ENCODE peak calls at places on chromosomes 4 and X, in five cellular contexts. W is mesenchymal stem cell, O is IMR-90, R is GM23338, Y is endodermal cell. C is an unnamed sample. For H3K4me1, the result is how much of the 10 kb centered on the place peaks cover.

GRCh38 chr4:166312166-166312565 is 439.1 kb downstream of the TLL1 start:
- DNase-seq in R (peak), O (no peak), Y (no peak), W (no peak), C (no peak)

GRCh38 chr4:144611850-144612249 is 34.1 kb upstream of the HHIP start:
- DNase-seq in O (peak), R (peak), Y (peak), W (peak), C (peak)

GRCh38 chr4:84503495-84504437 is 4.7 kb upstream of the NKX6-1 start:
- DNase-seq in O (peak), Y (peak), R (peak), W (peak), C (peak)

GRCh38 chrX:22365460-22365859 is 92.7 kb downstream of the CBLL2 start:
- DNase-seq in R (no peak), O (peak), W (peak), Y (no peak), C (peak)

GRCh38 chr4:35465096-35465495 is 779.2 kb downstream of the ARAP2 start:
- DNase-seq in W (no peak), Y (no peak), O (no peak), R (no peak), C (no peak)

GRCh38 chr4:74618659-74619058 is 173.7 kb downstream of the AREG start:
- DNase-seq in W (peak), Y (no peak), O (peak), R (no peak), C (peak)

GRCh38 chr4:1249148-1249730 is 309 bp upstream of the CTBP1 start:
- DNase-seq in W (peak), R (peak), O (peak), Y (peak), C (peak)

GRCh38 chrX:52082578-52082977 is 13.6 kb upstream of the MAGED4B start:
- DNase-seq in W (peak), R (no peak), O (no peak), Y (no peak), C (peak)

GRCh38 chr4:125547842-125548241 is 233.1 kb downstream of the FAT4 start:
- DNase-seq in W (peak), O (peak), Y (no peak), R (no peak), C (no peak)

GRCh38 chrX:38859602-38860001 is 58.3 kb downstream of the MID1IP1 start:
- DNase-seq in Y (no peak), R (no peak), W (peak), O (peak), C (peak)

GRCh38 chr4:142883433-142883832 is 37.3 kb upstream of the INPP4B start:
- DNase-seq in R (peak), Y (peak), O (peak), W (peak), C (no peak)

GRCh38 chr4:81982846-81983540 is 390.8 kb downstream of the HNRNPD start:
- DNase-seq in Y (no peak), R (no peak), O (no peak), W (no peak), C (no peak)

GRCh38 chr4:110916505-110916904 is 293.6 kb upstream of the PITX2 start:
- DNase-seq in O (no peak), R (no peak), Y (no peak), W (no peak), C (no peak)

GRCh38 chrX:71941771-71942170 is 31.1 kb downstream of the NHSL2 start:
- DNase-seq in Y (peak), W (peak), R (no peak), O (peak), C (no peak)

GRCh38 chrX:144896323-144896722 is 351.0 kb upstream of the SPANXN1 start:
- DNase-seq in W (peak), Y (no peak), R (no peak), O (no peak), C (peak)

GRCh38 chr4:55336138-55337034 is 9.7 kb upstream of the SRD5A3 start:
- DNase-seq in O (no peak), Y (no peak), W (no peak), R (no peak), C (no peak)

GRCh38 chrX:139831689-139832456 is 101.0 kb downstream of the ATP11C start:
- DNase-seq in O (peak), Y (no peak), R (peak), W (peak), C (peak)
- H3K4me1 ChIP-seq in O (under half), Y (under half), R (half or more), W (under half), C (under half)

GRCh38 chrX:13009844-13010243 is 34.6 kb downstream of the FAM9C start:
- DNase-seq in R (no peak), O (peak), W (no peak), Y (no peak), C (peak)

GRCh38 chrX:13008851-13009250 is 33.9 kb downstream of the TMSB4X start:
- DNase-seq in W (no peak), O (no peak), Y (no peak), R (no peak), C (peak)

GRCh38 chrX:13009256-13009655 is 34.3 kb downstream of the TMSB4X start:
- DNase-seq in W (no peak), O (no peak), R (no peak), Y (no peak), C (peak)

GRCh38 chrX:13008189-13008533 is 33.3 kb downstream of the TMSB4X start:
- DNase-seq in R (no peak), Y (no peak), W (peak), O (peak), C (no peak)

GRCh38 chrX:13010546-13010945 is 33.9 kb downstream of the FAM9C start:
- DNase-seq in W (no peak), Y (no peak), O (no peak), R (no peak), C (no peak)
- H3K4me1 ChIP-seq in W (under half), Y (under half), O (under half), R (under half), C (half or more)

GRCh38 chr4:78553526-78554060 is 2.0 kb downstream of the ANXA3 start:
- DNase-seq in Y (no peak), W (no peak), R (no peak), O (no peak), C (no peak)

GRCh38 chr4:78557841-78558240 is 6.3 kb downstream of the ANXA3 start:
- DNase-seq in O (no peak), R (no peak), W (no peak), Y (no peak), C (no peak)

GRCh38 chr4:78560296-78560963 is 8.9 kb downstream of the ANXA3 start:
- DNase-seq in Y (no peak), O (peak), R (no peak), W (peak), C (peak)

GRCh38 chr4:78558421-78558820 is 6.9 kb downstream of the ANXA3 start:
- DNase-seq in O (no peak), Y (no peak), R (no peak), W (no peak), C (peak)

GRCh38 chr4:78556655-78557054 is 5.1 kb downstream of the ANXA3 start:
- DNase-seq in W (no peak), O (no peak), R (no peak), Y (no peak), C (peak)
- H3K4me1 ChIP-seq in W (under half), O (under half), R (under half), Y (under half), C (half or more)

GRCh38 chrX:102983205-102983604 is 46.1 kb downstream of the RAB40AL start:
- DNase-seq in Y (no peak), O (no peak), W (no peak), R (no peak), C (no peak)
- H3K4me1 ChIP-seq in Y (under half), O (under half), W (under half), R (under half), C (under half)

DNA sequence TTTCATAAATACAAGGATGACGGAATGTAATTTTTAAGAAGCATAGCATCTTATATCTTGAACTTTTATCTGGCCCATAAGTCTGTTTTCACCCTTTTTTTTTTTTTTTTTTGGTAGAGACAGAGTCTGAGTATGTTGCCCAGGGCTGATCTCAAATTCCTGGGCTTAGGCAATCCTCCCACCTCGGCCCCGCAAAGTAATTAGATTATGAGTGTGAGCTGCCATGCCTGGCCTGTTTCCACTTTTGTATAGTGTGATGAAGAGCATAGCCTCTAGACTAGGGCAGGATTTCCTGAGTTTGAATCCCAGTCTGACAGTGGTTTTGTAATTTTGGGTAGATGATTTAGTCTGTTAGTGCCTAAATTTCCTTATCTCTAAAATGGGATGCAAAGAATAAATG is 11.0 kb downstream of the STIM2 start:
- DNase-seq in R (no peak), O (peak), W (no peak), Y (no peak), C (peak)
- H3K4me1 ChIP-seq in R (under half), O (under half), W (under half), Y (under half), C (under half)

GRCh38 chr4:158169516-158169915 is 3.3 kb downstream of the GASK1B start:
- DNase-seq in Y (no peak), R (no peak), O (no peak), W (no peak), C (peak)
- H3K4me1 ChIP-seq in Y (under half), R (under half), O (under half), W (under half), C (under half)

GRCh38 chr4:5708829-5709680 is 696 bp upstream of the EVC2 start:
- DNase-seq in R (peak), Y (peak), O (no peak), W (no peak), C (no peak)

GRCh38 chr4:5706486-5707290 is 1.7 kb downstream of the EVC2 start:
- DNase-seq in R (no peak), Y (no peak), O (no peak), W (no peak), C (no peak)

GRCh38 chr4:5708171-5708828 is at the start of gene EVC2:
- DNase-seq in R (peak), O (peak), W (peak), Y (peak), C (peak)

GRCh38 chr4:5705672-5706310 is 2.6 kb downstream of the EVC2 start:
- DNase-seq in R (no peak), O (no peak), W (no peak), Y (no peak), C (no peak)

DNA sequence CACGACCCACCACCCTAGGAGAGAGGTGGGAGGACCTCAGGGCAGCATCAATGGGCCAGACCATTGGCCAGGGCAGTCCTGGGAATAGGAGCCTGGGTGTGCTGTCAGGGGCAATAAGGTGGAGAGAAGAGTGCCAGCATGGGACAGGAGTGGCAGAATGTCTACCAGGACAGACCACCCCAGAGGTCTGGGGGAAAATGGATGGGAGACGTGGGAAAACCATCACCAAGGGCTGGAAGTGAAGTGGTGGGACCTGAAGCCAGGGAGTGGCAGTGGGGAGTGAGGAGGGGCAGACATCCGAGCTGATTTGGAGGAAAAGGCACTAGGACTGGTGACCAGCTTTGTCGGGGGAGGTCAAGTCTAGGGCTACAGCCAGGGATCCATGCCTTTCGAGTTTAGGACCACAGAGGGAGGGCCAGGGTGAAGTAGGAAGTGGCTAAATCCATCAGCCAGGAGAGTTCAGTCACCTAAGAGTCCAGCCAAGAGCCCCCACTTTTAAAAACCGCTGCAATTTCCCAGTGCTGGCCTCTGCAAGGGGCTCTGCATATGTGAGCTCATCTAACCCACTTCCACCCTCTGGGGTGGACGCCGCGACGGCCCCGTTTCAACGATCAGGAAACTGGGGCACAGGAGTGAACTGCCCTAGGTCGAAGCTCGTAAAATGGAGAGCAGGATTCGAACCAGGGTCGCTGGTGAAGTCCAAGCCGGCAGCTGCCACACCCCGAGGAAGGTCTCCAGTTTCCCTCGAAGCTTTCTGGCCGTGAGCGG is 809 bp downstream of the EVC2 start:
- DNase-seq in R (no peak), Y (no peak), W (peak), O (no peak), C (no peak)
- H3K4me1 ChIP-seq in R (under half), Y (under half), W (under half), O (under half), C (under half)

GRCh38 chrX:19752043-19752442 is 135.4 kb downstream of the SH3KBP1 start:
- DNase-seq in O (no peak), Y (no peak), R (no peak), W (no peak), C (no peak)

GRCh38 chrX:19753368-19753767 is 134.0 kb downstream of the SH3KBP1 start:
- DNase-seq in Y (no peak), W (no peak), R (no peak), O (no peak), C (no peak)

GRCh38 chrX:19750028-19750786 is 137.2 kb downstream of the SH3KBP1 start:
- DNase-seq in R (no peak), O (no peak), W (peak), Y (no peak), C (no peak)

GRCh38 chrX:19748898-19749680 is 138.3 kb downstream of the SH3KBP1 start:
- DNase-seq in Y (no peak), R (no peak), W (no peak), O (no peak), C (no peak)

GRCh38 chrX:19751068-19751467 is 136.3 kb downstream of the SH3KBP1 start:
- DNase-seq in Y (peak), R (peak), W (no peak), O (no peak), C (no peak)
- H3K4me1 ChIP-seq in Y (under half), R (under half), W (under half), O (under half), C (under half)

DNA sequence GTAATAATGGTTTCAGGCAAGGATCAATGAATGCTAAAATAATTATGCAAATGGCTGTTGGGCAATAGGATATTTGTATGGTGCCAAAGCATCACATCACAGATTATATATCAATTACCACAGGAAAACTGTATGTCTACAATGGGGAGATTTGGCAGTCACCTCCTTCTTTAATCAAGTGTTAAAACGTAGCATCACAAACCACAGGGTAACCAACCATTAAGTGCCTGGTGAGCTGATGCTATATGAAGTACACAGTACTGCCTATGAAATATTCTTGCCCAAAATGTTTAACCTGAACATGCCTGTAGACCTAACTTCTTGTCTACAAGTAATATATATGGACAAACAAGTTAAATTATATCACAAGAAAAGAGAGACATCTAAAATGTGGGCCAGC is 25.3 kb downstream of the MECP2 start:
- DNase-seq in O (no peak), R (no peak), Y (no peak), W (no peak), C (no peak)
- H3K4me1 ChIP-seq in O (under half), R (under half), Y (under half), W (under half), C (under half)

C was measured in mammary epithelial cell.